ENCODE peak calls at places on chromosomes 3 and 15, in nine cellular contexts. B, W, X, J, Z, S, H, G and C are unnamed samples.

GRCh38 chr3:72258366-72258765 is 473.4 kb upstream of the PROK2 start:
- DNase-seq in S (no peak), Z (no peak), H (no peak), J (no peak), B (no peak), X (no peak), G (no peak), W (peak), C (peak)

GRCh38 chr15:95923797-95924196 is 406.7 kb upstream of the NR2F2 start:
- DNase-seq in J (no peak), X (no peak), S (no peak), W (no peak), H (no peak), B (no peak), Z (no peak), G (no peak), C (no peak)

GRCh38 chr3:126394179-126394976 is at the start of gene CFAP100:
- DNase-seq in H (peak), S (no peak), G (no peak), Z (no peak), X (no peak), B (no peak), J (peak), W (peak), C (peak)

GRCh38 chr15:29708519-29708918 is 113.7 kb downstream of the TJP1 start:
- DNase-seq in W (no peak), G (no peak), Z (no peak), H (no peak), B (no peak), X (no peak), S (no peak), J (no peak), C (no peak)

GRCh38 chr3:171776839-171777607 is 33.3 kb downstream of the PLD1 start:
- DNase-seq in X (peak), G (no peak), B (no peak), J (no peak), Z (no peak), S (no peak), W (no peak), H (no peak), C (no peak)

GRCh38 chr3:164460851-164461250 is 617.4 kb downstream of the SI start:
- DNase-seq in S (no peak), Z (no peak), X (peak), W (no peak), H (peak), G (no peak), J (peak), B (no peak), C (no peak)

GRCh38 chr3:66606868-66607267 is 106.0 kb upstream of the LRIG1 start:
- DNase-seq in W (no peak), X (no peak), G (no peak), J (no peak), B (no peak), H (no peak), S (no peak), Z (no peak), C (no peak)

GRCh38 chr3:191327526-191327925 is 1.7 kb upstream of the CCDC50 start:
- DNase-seq in W (no peak), B (no peak), H (no peak), Z (no peak), X (no peak), G (no peak), S (no peak), J (peak), C (no peak)

GRCh38 chr3:154430014-154430413 is at the start of gene GPR149:
- DNase-seq in X (no peak), S (no peak), W (no peak), H (no peak), B (no peak), J (no peak), G (no peak), Z (no peak), C (peak)

GRCh38 chr15:89885611-89886010 is 8.2 kb downstream of the AP3S2 start:
- DNase-seq in W (no peak), H (no peak), Z (no peak), B (no peak), S (no peak), X (peak), G (no peak), J (no peak), C (no peak)

GRCh38 chr3:13420817-13421755 is 964 bp upstream of the NUP210 start:
- DNase-seq in B (no peak), H (no peak), G (peak), S (peak), Z (peak), X (no peak), W (no peak), J (no peak), C (peak)

GRCh38 chr15:72722071-72722696 is 36.2 kb downstream of the BBS4 start:
- DNase-seq in B (peak), X (peak), J (peak), G (peak), H (peak), Z (peak), W (no peak), S (peak), C (peak)

GRCh38 chr15:67746022-67746421 is 79.3 kb upstream of the SKOR1 start:
- DNase-seq in H (peak), W (no peak), B (peak), G (no peak), J (no peak), X (no peak), Z (no peak), S (no peak), C (no peak)

GRCh38 chr3:57927166-57927565 is 81.1 kb upstream of the FLNB start:
- DNase-seq in X (no peak), Z (no peak), H (no peak), S (no peak), J (no peak), B (no peak), G (no peak), W (no peak), C (no peak)

GRCh38 chr3:129161860-129162271 is 1.0 kb upstream of the ISY1 start:
- DNase-seq in B (no peak), Z (peak), H (peak), X (peak), S (peak), G (peak), J (peak), W (no peak), C (peak)

GRCh38 chr15:58070801-58071418 is 5.4 kb upstream of the ALDH1A2 start:
- DNase-seq in W (no peak), H (peak), G (peak), Z (peak), S (peak), J (peak), B (peak), X (peak), C (peak)

GRCh38 chr15:99447497-99448371 is 118.0 kb upstream of the MEF2A start:
- DNase-seq in B (no peak), G (peak), X (no peak), J (no peak), Z (peak), W (no peak), S (no peak), H (peak), C (peak)

GRCh38 chr15:28456476-28457395 is 76.0 kb downstream of the GOLGA8G start:
- DNase-seq in Z (no peak), J (no peak), X (no peak), G (no peak), H (no peak), W (no peak), B (no peak), S (no peak), C (peak)

GRCh38 chr3:24773798-24774197 is 279.1 kb upstream of the THRB start:
- DNase-seq in S (peak), B (peak), X (peak), J (peak), G (peak), H (peak), Z (peak), W (peak), C (peak)

GRCh38 chr15:30924353-30924752 is 20.6 kb downstream of the FAN1 start:
- DNase-seq in X (peak), G (no peak), H (peak), B (no peak), J (peak), W (no peak), S (no peak), Z (no peak), C (no peak)

GRCh38 chr15:43492266-43492665 is 690 bp downstream of the TP53BP1 start:
- DNase-seq in G (no peak), Z (no peak), B (no peak), H (no peak), S (no peak), X (no peak), W (no peak), J (no peak), C (peak)

GRCh38 chr15:34812369-34812768 is 17.0 kb upstream of the ACTC1 start:
- DNase-seq in W (no peak), B (no peak), H (peak), S (no peak), J (peak), G (no peak), X (peak), Z (no peak), C (no peak)

GRCh38 chr15:98799461-98799971 is 151.2 kb downstream of the IGF1R start:
- DNase-seq in G (no peak), W (no peak), B (no peak), S (no peak), J (no peak), X (no peak), H (peak), Z (no peak), C (peak)

GRCh38 chr15:85030301-85031049 is 48.8 kb downstream of the PDE8A start:
- DNase-seq in S (peak), B (no peak), G (peak), J (peak), X (peak), H (peak), W (no peak), Z (no peak), C (no peak)

GRCh38 chr15:51878446-51879386 is 49.3 kb downstream of the TMOD3 start:
- DNase-seq in B (peak), X (peak), J (peak), H (peak), G (no peak), W (no peak), Z (no peak), S (no peak), C (no peak)

GRCh38 chr15:86256628-86257027 is 177.0 kb downstream of the AGBL1 start:
- DNase-seq in G (no peak), X (no peak), B (no peak), J (no peak), S (no peak), W (no peak), Z (no peak), H (no peak), C (no peak)

GRCh38 chr3:8931342-8931741 is 31.9 kb downstream of the RAD18 start:
- DNase-seq in X (no peak), B (no peak), S (no peak), W (no peak), J (no peak), H (peak), Z (no peak), G (no peak), C (no peak)

GRCh38 chr15:63135804-63136203 is 14.1 kb downstream of the LACTB start:
- DNase-seq in Z (no peak), G (no peak), W (no peak), J (peak), H (peak), B (peak), X (peak), S (peak), C (no peak)

GRCh38 chr3:188956839-188957489 is 214.8 kb upstream of the TPRG1 start:
- DNase-seq in H (peak), J (peak), W (peak), B (peak), X (peak), S (peak), G (no peak), Z (no peak), C (no peak)

GRCh38 chr3:143650120-143650519 is 198.1 kb downstream of the SLC9A9 start:
- DNase-seq in S (no peak), B (no peak), X (no peak), W (no peak), J (no peak), G (no peak), H (no peak), Z (no peak), C (no peak)

GRCh38 chr3:64488938-64489337 is 198.9 kb downstream of the ADAMTS9 start:
- DNase-seq in J (peak), G (no peak), S (no peak), W (peak), Z (no peak), H (no peak), B (no peak), X (no peak), C (no peak)

GRCh38 chr3:43001094-43001553 is 22.0 kb downstream of the GASK1A start:
- DNase-seq in S (no peak), J (peak), G (no peak), X (peak), H (peak), W (no peak), Z (no peak), B (peak), C (no peak)

GRCh38 chr15:58299311-58299850 is 132.4 kb upstream of the LIPC start:
- DNase-seq in W (no peak), B (peak), G (no peak), S (no peak), Z (no peak), X (no peak), J (peak), H (peak), C (no peak)

GRCh38 chr3:44236485-44236908 is 5.2 kb upstream of the TOPAZ1 start:
- DNase-seq in G (no peak), S (no peak), X (no peak), B (no peak), H (no peak), J (no peak), Z (no peak), W (no peak), C (no peak)